ENCODE peak calls at places on chromosome 21, in seven cellular contexts. U is trophoblast cell, E is mesendoderm, W is IMR-90, X is H9, T is mesenchymal stem cell, D is H1. Q is an unnamed sample.
A peak's percentile ranks its signal among the peaks of the same experiment; 100 is the strongest.

GRCh38 chr21:16074950-16075489 is 345.2 kb downstream of the USP25 start:
- DNase-seq in D (no peak), T (no peak), U (no peak), E (no peak), X (no peak), W (no peak), Q (no peak)

GRCh38 chr21:18655927-18656326 is 252.3 kb upstream of the TMPRSS15 start:
- DNase-seq in D (no peak), X (no peak), E (no peak), U (no peak), T (peak; percentile 3), W (no peak), Q (no peak)

GRCh38 chr21:15826147-15826780 is 96.5 kb downstream of the USP25 start:
- DNase-seq in U (peak; percentile 85), W (peak; percentile 54), X (peak; percentile 36), D (no peak), T (peak; percentile 52), E (peak; percentile 87), Q (peak; percentile 14)

GRCh38 chr21:25700741-25701140 is 34.0 kb downstream of the ATP5PF start:
- DNase-seq in E (no peak), U (peak; percentile 62), X (no peak), D (no peak), W (no peak), T (no peak), Q (no peak)

GRCh38 chr21:31184462-31184861 is 146.2 kb upstream of the KRTAP19-8 start:
- DNase-seq in E (peak; percentile 46), T (no peak), W (no peak), D (no peak), U (no peak), X (no peak), Q (no peak)

GRCh38 chr21:39385299-39386145 is 36.6 kb upstream of the HMGN1 start:
- DNase-seq in D (no peak), W (peak; percentile 75), E (no peak), U (peak; percentile 80), T (no peak), X (no peak), Q (no peak)

GRCh38 chr21:31802331-31802730 is 70.4 kb upstream of the SCAF4 start:
- DNase-seq in W (no peak), U (peak; percentile 87), X (no peak), T (no peak), D (no peak), E (peak; percentile 10), Q (no peak)

GRCh38 chr21:15731243-15731613 is 1.4 kb downstream of the USP25 start:
- DNase-seq in U (peak; percentile 40), X (no peak), E (no peak), T (peak; percentile 25), D (no peak), W (no peak), Q (no peak)

GRCh38 chr21:18060402-18060801 is 184.2 kb upstream of the CHODL start:
- DNase-seq in W (no peak), U (no peak), T (no peak), E (no peak), X (no peak), D (no peak), Q (no peak)

GRCh38 chr21:18499761-18500376 is 96.3 kb upstream of the TMPRSS15 start:
- DNase-seq in E (peak; percentile 44), U (peak; percentile 64), D (peak; percentile 66), T (peak; percentile 53), W (peak; percentile 13), X (no peak), Q (peak; percentile 56)

GRCh38 chr21:43024737-43025136 is 50.4 kb downstream of the PKNOX1 start:
- DNase-seq in U (no peak), X (no peak), T (no peak), D (no peak), W (no peak), E (no peak), Q (no peak)

GRCh38 chr21:29938968-29939858 is 583 bp downstream of the GRIK1 start:
- DNase-seq in U (no peak), X (peak; percentile 52), T (no peak), W (no peak), E (peak; percentile 30), D (peak; percentile 73), Q (peak; percentile 41)

GRCh38 chr21:36125513-36126121 is 9.3 kb upstream of the CBR3 start:
- DNase-seq in D (peak; percentile 71), U (peak; percentile 76), E (peak; percentile 46), T (peak; percentile 54), W (peak; percentile 70), X (no peak), Q (no peak)

GRCh38 chr21:25960423-25960822 is 210.1 kb downstream of the APP start:
- DNase-seq in T (peak; percentile 22), X (peak; percentile 51), D (no peak), E (peak; percentile 76), W (no peak), U (no peak), Q (peak; percentile 11)

GRCh38 chr21:42500736-42501135 is 4.7 kb upstream of the RSPH1 start:
- DNase-seq in E (no peak), X (no peak), T (no peak), U (peak; percentile 86), W (no peak), D (no peak), Q (no peak)

GRCh38 chr21:36700961-36701911 is 2.3 kb downstream of the SIM2 start:
- DNase-seq in X (peak; percentile 63), E (peak; percentile 56), W (no peak), T (no peak), D (peak; percentile 77), U (no peak), Q (peak; percentile 54)

GRCh38 chr21:37006521-37007291 is at the start of gene RIPPLY3:
- DNase-seq in X (peak; percentile 56), E (peak; percentile 54), D (peak; percentile 70), W (no peak), T (peak; percentile 42), U (peak; percentile 34), Q (no peak)

DNA sequence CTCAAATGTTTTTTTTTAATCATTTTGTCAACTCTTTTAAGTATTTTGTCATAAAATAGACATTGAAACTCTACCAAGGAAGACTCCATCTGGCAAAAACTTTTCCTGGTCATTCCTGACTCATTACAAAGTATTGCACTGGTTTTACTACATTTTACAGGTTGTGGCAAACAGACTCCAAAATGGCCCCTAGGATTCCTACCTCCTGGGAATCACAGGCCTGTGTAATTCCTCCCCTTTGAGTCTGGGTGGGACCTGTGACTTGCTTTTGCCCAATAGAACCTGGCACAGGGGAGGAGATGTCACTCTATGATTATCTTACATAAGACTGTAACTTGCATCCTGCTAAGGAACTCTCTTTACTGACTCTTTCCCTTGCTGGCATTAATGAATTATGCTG is 123.6 kb upstream of the KCNJ6 start:
- DNase-seq in E (peak; percentile 19), T (no peak), X (no peak), D (no peak), U (peak; percentile 79), W (no peak), Q (no peak)
- H4K8ac ChIP-seq in E (no peak overlapping the region), T (no peak overlapping the region), X (no peak overlapping the region), D (no peak overlapping the region), U (no peak overlapping the region), W (no peak overlapping the region), Q (no peak overlapping the region)

GRCh38 chr21:45987121-45987711 is 5.6 kb downstream of the COL6A1 start:
- DNase-seq in W (no peak), E (no peak), U (no peak), T (no peak), X (no peak), D (no peak), Q (no peak)
- H3K4me1 ChIP-seq in W (peaks cover 22% of the 10 kb centered on the region), E (no peaks in the 10 kb centered on the region), U (peaks cover 9% of the 10 kb centered on the region), T (peaks cover 19% of the 10 kb centered on the region), X (no peaks in the 10 kb centered on the region), D (peaks cover 6% of the 10 kb centered on the region), Q (peaks cover 5% of the 10 kb centered on the region)

DNA sequence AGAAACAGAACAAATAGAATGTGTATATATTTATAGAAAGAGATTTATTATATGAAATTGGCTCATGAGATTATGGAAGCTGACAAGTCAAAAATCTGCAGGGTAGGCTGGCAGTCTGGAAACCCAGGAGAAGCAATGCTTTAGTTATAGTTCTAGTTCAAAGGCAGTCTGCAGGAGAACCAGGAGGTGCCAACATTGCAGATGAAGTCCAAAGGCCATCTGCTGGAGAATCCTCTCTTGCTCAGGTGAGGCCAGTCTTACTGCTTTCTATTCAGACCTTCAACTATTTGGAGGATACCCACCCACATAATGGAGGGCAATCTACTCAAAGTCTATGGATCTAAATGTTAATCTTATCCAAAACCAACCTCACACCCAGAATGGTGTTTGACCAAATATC is 75.9 kb upstream of the MRPS6 start:
- DNase-seq in X (no peak), W (no peak), T (no peak), U (no peak), D (no peak), E (no peak), Q (no peak)
- H4K8ac ChIP-seq in X (no peak overlapping the region), W (no peak overlapping the region), T (no peak overlapping the region), U (no peak overlapping the region), D (no peak overlapping the region), E (no peak overlapping the region), Q (no peak overlapping the region)

DNA sequence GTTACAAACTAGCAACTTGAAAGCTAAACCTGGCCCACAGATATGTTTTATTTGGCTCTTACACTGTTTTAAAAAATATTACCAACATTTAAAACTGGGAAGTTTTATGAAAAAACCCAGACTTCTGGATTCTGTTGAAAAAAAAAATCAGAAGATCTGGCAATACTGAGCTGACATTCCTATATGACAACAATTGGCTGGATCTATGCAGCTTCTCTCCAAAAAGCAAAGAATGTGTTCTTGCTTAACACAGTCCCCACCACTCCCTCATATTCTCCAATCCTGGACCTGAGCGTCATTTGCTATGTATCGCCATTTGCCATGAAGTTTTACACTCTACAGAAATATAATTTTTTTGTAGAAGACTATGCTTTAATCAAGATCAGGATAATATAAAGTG is 859.6 kb downstream of the LTN1 start:
- DNase-seq in E (no peak), W (no peak), U (no peak), D (no peak), T (no peak), X (no peak), Q (no peak)
- H3K4me1 ChIP-seq in E (no peaks in the 10 kb centered on the region), W (peaks cover 2% of the 10 kb centered on the region), U (no peaks in the 10 kb centered on the region), D (no peaks in the 10 kb centered on the region), T (no peaks in the 10 kb centered on the region), X (no peaks in the 10 kb centered on the region), Q (no peaks in the 10 kb centered on the region)

DNA sequence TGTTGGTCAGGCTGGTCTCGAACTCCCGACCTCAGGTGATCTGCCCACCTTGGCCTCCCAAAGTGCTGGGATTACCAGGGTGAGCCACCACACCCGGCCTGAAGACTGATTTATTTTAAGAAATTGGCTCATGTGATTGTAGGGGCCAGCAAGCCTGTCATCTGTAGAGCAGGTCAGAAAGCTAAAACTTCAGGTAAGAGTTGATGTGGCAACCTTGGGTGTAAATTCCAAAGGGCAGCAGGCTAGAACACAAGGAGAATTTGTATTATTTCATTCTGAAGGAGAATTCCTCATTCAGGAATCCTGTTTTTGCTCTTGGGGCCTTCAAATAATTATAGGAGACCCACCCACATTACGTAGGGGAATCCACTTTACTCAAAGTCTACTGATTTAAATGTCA is 728.7 kb downstream of the LTN1 start:
- DNase-seq in E (no peak), D (no peak), X (no peak), T (no peak), W (no peak), U (no peak), Q (no peak)
- H4K8ac ChIP-seq in E (no peak overlapping the region), D (no peak overlapping the region), X (no peak overlapping the region), T (no peak overlapping the region), W (no peak overlapping the region), U (no peak overlapping the region), Q (no peak overlapping the region)

DNA sequence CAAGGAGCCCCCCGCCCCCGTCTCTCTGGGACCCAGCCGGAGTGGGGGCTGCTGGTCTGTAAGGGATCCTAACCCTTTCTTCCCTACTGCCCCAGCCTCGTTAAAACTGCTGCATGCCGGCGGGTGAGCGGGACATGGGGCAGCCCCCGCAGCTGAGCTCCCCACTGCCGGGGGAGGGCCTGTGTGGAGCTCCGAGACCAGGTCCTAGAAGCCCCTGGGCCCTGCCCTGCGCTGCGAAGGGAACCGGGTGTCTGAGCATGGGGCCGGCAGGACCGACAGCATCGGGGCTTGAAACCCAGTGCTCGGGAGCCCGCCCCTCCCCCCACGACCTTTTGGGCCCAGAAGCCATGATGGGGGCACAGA is 9.2 kb upstream of the COL6A1 start:
- DNase-seq in U (no peak), W (no peak), D (peak; percentile 73), E (peak; percentile 47), T (no peak), X (no peak), Q (no peak)
- H3K4me1 ChIP-seq in U (peaks cover 29% of the 10 kb centered on the region), W (peaks cover 45% of the 10 kb centered on the region), D (peaks cover 24% of the 10 kb centered on the region), E (peaks cover 4% of the 10 kb centered on the region), T (peaks cover 48% of the 10 kb centered on the region), X (no peaks in the 10 kb centered on the region), Q (peaks cover 17% of the 10 kb centered on the region)

Q was measured in neuronal stem cell.